ENCODE peak calls at places on chromosomes 16 and 17, in six cellular contexts. One of them, this sample, is unnamed.

GRCh38 chr16:48503779-48504178 is 106.2 kb downstream of the N4BP1 start:
- DNase-seq in hepatocyte: peak
- DNase-seq in ovary: peak
- DNase-seq in body of pancreas: peak
- DNase-seq in A549: no peak
- DNase-seq in brain microvascular endothelial cell: peak
- DNase-seq in this sample: peak

GRCh38 chr17:50186661-50187402 is 14.6 kb downstream of the COL1A1 start:
- DNase-seq in hepatocyte: no peak
- DNase-seq in ovary: no peak
- DNase-seq in body of pancreas: no peak
- DNase-seq in A549: no peak
- DNase-seq in brain microvascular endothelial cell: peak
- DNase-seq in this sample: peak

GRCh38 chr17:79038545-79039135 is 14.7 kb downstream of the C1QTNF1 start:
- DNase-seq in hepatocyte: no peak
- DNase-seq in ovary: no peak
- DNase-seq in body of pancreas: no peak
- DNase-seq in A549: peak
- DNase-seq in brain microvascular endothelial cell: peak
- DNase-seq in this sample: peak

GRCh38 chr17:69757794-69758430 is 317.1 kb upstream of the KCNJ16 start:
- DNase-seq in hepatocyte: no peak
- DNase-seq in ovary: no peak
- DNase-seq in body of pancreas: no peak
- DNase-seq in A549: no peak
- DNase-seq in brain microvascular endothelial cell: peak
- DNase-seq in this sample: peak

GRCh38 chr16:83940630-83941378 is 12.2 kb upstream of the OSGIN1 start:
- DNase-seq in hepatocyte: no peak
- DNase-seq in ovary: no peak
- DNase-seq in body of pancreas: no peak
- DNase-seq in A549: no peak
- DNase-seq in brain microvascular endothelial cell: no peak
- DNase-seq in this sample: no peak

GRCh38 chr16:84823484-84823883 is 3.7 kb downstream of the CRISPLD2 start:
- DNase-seq in hepatocyte: no peak
- DNase-seq in ovary: no peak
- DNase-seq in body of pancreas: no peak
- DNase-seq in A549: no peak
- DNase-seq in brain microvascular endothelial cell: no peak
- DNase-seq in this sample: peak

GRCh38 chr16:67883872-67884261 is 818 bp upstream of the NRN1L start:
- DNase-seq in hepatocyte: peak
- DNase-seq in ovary: peak
- DNase-seq in body of pancreas: peak
- DNase-seq in A549: peak
- DNase-seq in brain microvascular endothelial cell: no peak
- DNase-seq in this sample: peak

GRCh38 chr17:28018439-28019070 is 23.9 kb upstream of the NLK start:
- DNase-seq in hepatocyte: no peak
- DNase-seq in ovary: no peak
- DNase-seq in body of pancreas: peak
- DNase-seq in A549: peak
- DNase-seq in brain microvascular endothelial cell: no peak
- DNase-seq in this sample: peak

GRCh38 chr17:10139560-10139959 is 58.8 kb downstream of the GAS7 start:
- DNase-seq in hepatocyte: no peak
- DNase-seq in ovary: no peak
- DNase-seq in body of pancreas: no peak
- DNase-seq in A549: no peak
- DNase-seq in brain microvascular endothelial cell: no peak
- DNase-seq in this sample: no peak

GRCh38 chr16:69131167-69131748 is 1.1 kb downstream of the CHTF8 start:
- DNase-seq in hepatocyte: peak
- DNase-seq in ovary: no peak
- DNase-seq in body of pancreas: no peak
- DNase-seq in A549: peak
- DNase-seq in brain microvascular endothelial cell: peak
- DNase-seq in this sample: no peak

GRCh38 chr16:17365211-17365541 is 105.6 kb downstream of the XYLT1 start:
- DNase-seq in hepatocyte: no peak
- DNase-seq in ovary: no peak
- DNase-seq in body of pancreas: no peak
- DNase-seq in A549: no peak
- DNase-seq in brain microvascular endothelial cell: no peak
- DNase-seq in this sample: no peak

GRCh38 chr16:12869681-12870427 is 31.5 kb upstream of the SHISA9 start:
- DNase-seq in hepatocyte: no peak
- DNase-seq in ovary: no peak
- DNase-seq in body of pancreas: no peak
- DNase-seq in A549: no peak
- DNase-seq in brain microvascular endothelial cell: no peak
- DNase-seq in this sample: no peak

GRCh38 chr17:77968788-77969187 is 10.3 kb downstream of the TNRC6C start:
- DNase-seq in hepatocyte: no peak
- DNase-seq in ovary: no peak
- DNase-seq in body of pancreas: no peak
- DNase-seq in A549: no peak
- DNase-seq in brain microvascular endothelial cell: no peak
- DNase-seq in this sample: no peak

GRCh38 chr16:29192329-29193247 is 207.7 kb downstream of the LAT start:
- DNase-seq in hepatocyte: no peak
- DNase-seq in ovary: peak
- DNase-seq in body of pancreas: no peak
- DNase-seq in A549: no peak
- DNase-seq in brain microvascular endothelial cell: no peak
- DNase-seq in this sample: no peak

GRCh38 chr17:73191443-73192218 is 1.2 kb upstream of the COG1 start:
- DNase-seq in hepatocyte: peak
- DNase-seq in ovary: peak
- DNase-seq in body of pancreas: peak
- DNase-seq in A549: peak
- DNase-seq in brain microvascular endothelial cell: peak
- DNase-seq in this sample: peak

GRCh38 chr17:41507315-41507880 is 2.0 kb upstream of the KRT13 start:
- DNase-seq in hepatocyte: no peak
- DNase-seq in ovary: no peak
- DNase-seq in body of pancreas: no peak
- DNase-seq in A549: no peak
- DNase-seq in brain microvascular endothelial cell: no peak
- DNase-seq in this sample: no peak

GRCh38 chr16:78133919-78134318 is 34.5 kb downstream of the WWOX start:
- DNase-seq in hepatocyte: no peak
- DNase-seq in ovary: no peak
- DNase-seq in body of pancreas: no peak
- DNase-seq in A549: peak
- DNase-seq in brain microvascular endothelial cell: no peak
- DNase-seq in this sample: no peak

GRCh38 chr17:78438694-78439325 is 60.4 kb downstream of the PGS1 start:
- DNase-seq in hepatocyte: no peak
- DNase-seq in ovary: no peak
- DNase-seq in body of pancreas: no peak
- DNase-seq in A549: no peak
- DNase-seq in brain microvascular endothelial cell: no peak
- DNase-seq in this sample: no peak

GRCh38 chr16:20280259-20280658 is 47.1 kb downstream of the GP2 start:
- DNase-seq in hepatocyte: no peak
- DNase-seq in ovary: no peak
- DNase-seq in body of pancreas: no peak
- DNase-seq in A549: no peak
- DNase-seq in brain microvascular endothelial cell: no peak
- DNase-seq in this sample: no peak

GRCh38 chr17:20010099-20010863 is 1.1 kb downstream of the SPECC1 start:
- DNase-seq in hepatocyte: peak
- DNase-seq in ovary: peak
- DNase-seq in body of pancreas: peak
- DNase-seq in A549: peak
- DNase-seq in brain microvascular endothelial cell: peak
- DNase-seq in this sample: peak

GRCh38 chr17:58572846-58573245 is 58.4 kb upstream of the MTMR4 start:
- DNase-seq in hepatocyte: no peak
- DNase-seq in ovary: no peak
- DNase-seq in body of pancreas: no peak
- DNase-seq in A549: no peak
- DNase-seq in brain microvascular endothelial cell: no peak
- DNase-seq in this sample: no peak

GRCh38 chr17:8012045-8012580 is 9.7 kb downstream of the GUCY2D start:
- DNase-seq in hepatocyte: no peak
- DNase-seq in ovary: no peak
- DNase-seq in body of pancreas: no peak
- DNase-seq in A549: no peak
- DNase-seq in brain microvascular endothelial cell: no peak
- DNase-seq in this sample: no peak

GRCh38 chr16:7521834-7522233 is 189.2 kb downstream of the RBFOX1 start:
- DNase-seq in hepatocyte: no peak
- DNase-seq in ovary: no peak
- DNase-seq in body of pancreas: no peak
- DNase-seq in A549: no peak
- DNase-seq in brain microvascular endothelial cell: no peak
- DNase-seq in this sample: no peak

GRCh38 chr16:55489119-55489955 is 10.3 kb downstream of the MMP2 start:
- DNase-seq in hepatocyte: no peak
- DNase-seq in ovary: no peak
- DNase-seq in body of pancreas: no peak
- DNase-seq in A549: no peak
- DNase-seq in brain microvascular endothelial cell: no peak
- DNase-seq in this sample: no peak

GRCh38 chr17:50638572-50638850 is 3.8 kb downstream of the ABCC3 start:
- DNase-seq in hepatocyte: no peak
- DNase-seq in ovary: no peak
- DNase-seq in body of pancreas: peak
- DNase-seq in A549: peak
- DNase-seq in brain microvascular endothelial cell: no peak
- DNase-seq in this sample: peak

GRCh38 chr16:49855822-49856740 is at the start of gene ZNF423:
- DNase-seq in hepatocyte: peak
- DNase-seq in ovary: peak
- DNase-seq in body of pancreas: peak
- DNase-seq in A549: no peak
- DNase-seq in brain microvascular endothelial cell: no peak
- DNase-seq in this sample: peak

GRCh38 chr16:57800213-57801097 is 1.8 kb downstream of the KIFC3 start:
- DNase-seq in hepatocyte: no peak
- DNase-seq in ovary: no peak
- DNase-seq in body of pancreas: peak
- DNase-seq in A549: no peak
- DNase-seq in brain microvascular endothelial cell: no peak
- DNase-seq in this sample: no peak

GRCh38 chr16:22174642-22175041 is 12.3 kb downstream of the SDR42E2 start:
- DNase-seq in hepatocyte: no peak
- DNase-seq in ovary: no peak
- DNase-seq in body of pancreas: no peak
- DNase-seq in A549: no peak
- DNase-seq in brain microvascular endothelial cell: no peak
- DNase-seq in this sample: no peak

GRCh38 chr16:30724641-30725464 is 23.4 kb upstream of the PHKG2 start:
- DNase-seq in hepatocyte: no peak
- DNase-seq in ovary: peak
- DNase-seq in body of pancreas: no peak
- DNase-seq in A549: no peak
- DNase-seq in brain microvascular endothelial cell: no peak
- DNase-seq in this sample: no peak

GRCh38 chr17:37710344-37710886 is 34.4 kb downstream of the HNF1B start:
- DNase-seq in hepatocyte: peak
- DNase-seq in ovary: no peak
- DNase-seq in body of pancreas: peak
- DNase-seq in A549: peak
- DNase-seq in brain microvascular endothelial cell: peak
- DNase-seq in this sample: peak

GRCh38 chr16:3003582-3004270 is 9.0 kb upstream of the CLDN9 start:
- DNase-seq in hepatocyte: peak
- DNase-seq in ovary: peak
- DNase-seq in body of pancreas: peak
- DNase-seq in A549: peak
- DNase-seq in brain microvascular endothelial cell: peak
- DNase-seq in this sample: peak
- H3K4me3 ChIP-seq in hepatocyte: no peak
- H3K4me3 ChIP-seq in ovary: no peak
- H3K4me3 ChIP-seq in body of pancreas: no peak
- H3K4me3 ChIP-seq in A549: peak
- H3K4me3 ChIP-seq in brain microvascular endothelial cell: no peak
- H3K4me3 ChIP-seq in this sample: no peak

GRCh38 chr17:56653877-56654276 is 60.4 kb downstream of the NOG start:
- DNase-seq in hepatocyte: peak
- DNase-seq in ovary: no peak
- DNase-seq in body of pancreas: no peak
- DNase-seq in A549: peak
- DNase-seq in brain microvascular endothelial cell: peak
- DNase-seq in this sample: peak
- TF ChIP-seq CTCF in hepatocyte: peak
- TF ChIP-seq CTCF in ovary: no peak
- TF ChIP-seq CTCF in body of pancreas: no peak
- TF ChIP-seq CTCF in A549: peak
- TF ChIP-seq CTCF in brain microvascular endothelial cell: peak
- TF ChIP-seq CTCF in this sample: peak

GRCh38 chr17:68600881-68601564 is at the start of gene FAM20A:
- DNase-seq in hepatocyte: peak
- DNase-seq in ovary: peak
- DNase-seq in body of pancreas: peak
- DNase-seq in A549: peak
- DNase-seq in brain microvascular endothelial cell: no peak
- DNase-seq in this sample: no peak
- H3K4me3 ChIP-seq in hepatocyte: peak
- H3K4me3 ChIP-seq in ovary: peak
- H3K4me3 ChIP-seq in body of pancreas: peak
- H3K4me3 ChIP-seq in A549: peak
- H3K4me3 ChIP-seq in brain microvascular endothelial cell: peak
- H3K4me3 ChIP-seq in this sample: peak

GRCh38 chr16:87461466-87461975 is 31.3 kb downstream of the ZCCHC14 start:
- DNase-seq in hepatocyte: peak
- DNase-seq in ovary: peak
- DNase-seq in body of pancreas: peak
- DNase-seq in A549: peak
- DNase-seq in brain microvascular endothelial cell: no peak
- DNase-seq in this sample: peak
- TF ChIP-seq CTCF in hepatocyte: peak
- TF ChIP-seq CTCF in ovary: no peak
- TF ChIP-seq CTCF in body of pancreas: peak
- TF ChIP-seq CTCF in A549: peak
- TF ChIP-seq CTCF in brain microvascular endothelial cell: peak
- TF ChIP-seq CTCF in this sample: no peak

GRCh38 chr17:17737938-17738894 is 57.0 kb downstream of the RAI1 start:
- DNase-seq in hepatocyte: peak
- DNase-seq in ovary: peak
- DNase-seq in body of pancreas: peak
- DNase-seq in A549: peak
- DNase-seq in brain microvascular endothelial cell: no peak
- DNase-seq in this sample: no peak
- H3K4me3 ChIP-seq in hepatocyte: no peak
- H3K4me3 ChIP-seq in ovary: no peak
- H3K4me3 ChIP-seq in body of pancreas: no peak
- H3K4me3 ChIP-seq in A549: no peak
- H3K4me3 ChIP-seq in brain microvascular endothelial cell: no peak
- H3K4me3 ChIP-seq in this sample: no peak